ENCODE peak calls at places on chromosomes 13 and 19, in nine cellular contexts. One of them, this sample, is unnamed.
A peak's percentile ranks its signal among the peaks of the same experiment; 100 is the strongest.

GRCh38 chr13:26475176-26476110 is 82.0 kb upstream of the WASF3 start:
- DNase-seq in HAP-1: no peak
- DNase-seq in A549: no peak
- DNase-seq in fibroblast of lung: no peak
- DNase-seq in heart right ventricle: no peak
- DNase-seq in BE2C: no peak
- DNase-seq in psoas muscle: no peak
- DNase-seq in mammary epithelial cell: no peak
- DNase-seq in OCI-LY7: no peak
- DNase-seq in this sample: no peak

GRCh38 chr13:97254809-97255208 is 32.7 kb downstream of the MBNL2 start:
- DNase-seq in fibroblast of lung: peak; percentile 93
- DNase-seq in A549: no peak
- DNase-seq in mammary epithelial cell: peak; percentile 88
- DNase-seq in BE2C: no peak
- DNase-seq in psoas muscle: no peak
- DNase-seq in heart right ventricle: no peak
- DNase-seq in HAP-1: no peak
- DNase-seq in OCI-LY7: no peak
- DNase-seq in this sample: no peak

GRCh38 chr13:20461481-20461859 is 64.2 kb downstream of the CRYL1 start:
- DNase-seq in BE2C: no peak
- DNase-seq in mammary epithelial cell: peak; percentile 31
- DNase-seq in HAP-1: no peak
- DNase-seq in psoas muscle: no peak
- DNase-seq in OCI-LY7: no peak
- DNase-seq in A549: no peak
- DNase-seq in fibroblast of lung: peak; percentile 79
- DNase-seq in heart right ventricle: no peak
- DNase-seq in this sample: peak; percentile 16

GRCh38 chr13:108572782-108573211 is 56.6 kb upstream of the MYO16 start:
- DNase-seq in mammary epithelial cell: peak; percentile 18
- DNase-seq in OCI-LY7: no peak
- DNase-seq in BE2C: no peak
- DNase-seq in psoas muscle: no peak
- DNase-seq in heart right ventricle: no peak
- DNase-seq in A549: no peak
- DNase-seq in HAP-1: no peak
- DNase-seq in fibroblast of lung: no peak
- DNase-seq in this sample: no peak

GRCh38 chr19:38409631-38410133 is 6.8 kb downstream of the FAM98C start:
- DNase-seq in fibroblast of lung: peak; percentile 54
- DNase-seq in OCI-LY7: no peak
- DNase-seq in A549: no peak
- DNase-seq in BE2C: no peak
- DNase-seq in HAP-1: no peak
- DNase-seq in mammary epithelial cell: no peak
- DNase-seq in psoas muscle: no peak
- DNase-seq in heart right ventricle: peak; percentile 30
- DNase-seq in this sample: no peak

GRCh38 chr13:104011505-104012270 is 945.5 kb upstream of the SLC10A2 start:
- DNase-seq in HAP-1: no peak
- DNase-seq in fibroblast of lung: peak; percentile 47
- DNase-seq in psoas muscle: peak; percentile 61
- DNase-seq in mammary epithelial cell: no peak
- DNase-seq in heart right ventricle: no peak
- DNase-seq in BE2C: peak; percentile 16
- DNase-seq in A549: no peak
- DNase-seq in OCI-LY7: no peak
- DNase-seq in this sample: no peak

GRCh38 chr19:10655457-10656312 is 1.5 kb downstream of the ILF3 start:
- DNase-seq in mammary epithelial cell: peak; percentile 40
- DNase-seq in OCI-LY7: peak; percentile 48
- DNase-seq in BE2C: peak; percentile 41
- DNase-seq in fibroblast of lung: peak; percentile 42
- DNase-seq in A549: no peak
- DNase-seq in HAP-1: peak; percentile 33
- DNase-seq in psoas muscle: no peak
- DNase-seq in heart right ventricle: no peak
- DNase-seq in this sample: peak; percentile 62

GRCh38 chr19:40305403-40305802 is 20.3 kb upstream of the AKT2 start:
- DNase-seq in OCI-LY7: peak; percentile 91
- DNase-seq in A549: peak; percentile 99
- DNase-seq in psoas muscle: peak; percentile 86
- DNase-seq in mammary epithelial cell: peak; percentile 63
- DNase-seq in fibroblast of lung: peak; percentile 82
- DNase-seq in heart right ventricle: peak; percentile 85
- DNase-seq in HAP-1: peak; percentile 83
- DNase-seq in BE2C: peak; percentile 85
- DNase-seq in this sample: peak; percentile 95

GRCh38 chr19:44823373-44823698 is 14.4 kb downstream of the BCAM start:
- DNase-seq in HAP-1: no peak
- DNase-seq in heart right ventricle: no peak
- DNase-seq in BE2C: no peak
- DNase-seq in A549: no peak
- DNase-seq in fibroblast of lung: no peak
- DNase-seq in OCI-LY7: no peak
- DNase-seq in psoas muscle: no peak
- DNase-seq in mammary epithelial cell: no peak
- DNase-seq in this sample: no peak

GRCh38 chr13:59261928-59262488 is 901.7 kb downstream of the DIAPH3 start:
- DNase-seq in mammary epithelial cell: no peak
- DNase-seq in HAP-1: peak; percentile 36
- DNase-seq in fibroblast of lung: no peak
- DNase-seq in BE2C: peak; percentile 39
- DNase-seq in psoas muscle: no peak
- DNase-seq in A549: no peak
- DNase-seq in heart right ventricle: no peak
- DNase-seq in OCI-LY7: peak; percentile 0
- DNase-seq in this sample: no peak

GRCh38 chr19:18415177-18415867 is 3.9 kb upstream of the SSBP4 start:
- DNase-seq in BE2C: no peak
- DNase-seq in fibroblast of lung: peak; percentile 59
- DNase-seq in OCI-LY7: no peak
- DNase-seq in psoas muscle: peak; percentile 86
- DNase-seq in HAP-1: no peak
- DNase-seq in A549: no peak
- DNase-seq in mammary epithelial cell: no peak
- DNase-seq in heart right ventricle: peak; percentile 93
- DNase-seq in this sample: peak; percentile 53
- H3K4me1 ChIP-seq in BE2C: peaks cover 22% of the 10 kb centered on the region
- H3K4me1 ChIP-seq in fibroblast of lung: peaks cover 36% of the 10 kb centered on the region
- H3K4me1 ChIP-seq in OCI-LY7: peaks cover 50% of the 10 kb centered on the region
- H3K4me1 ChIP-seq in psoas muscle: peaks cover 12% of the 10 kb centered on the region
- H3K4me1 ChIP-seq in HAP-1: peaks cover 23% of the 10 kb centered on the region
- H3K4me1 ChIP-seq in A549: peaks cover 47% of the 10 kb centered on the region
- H3K4me1 ChIP-seq in mammary epithelial cell: peaks cover 27% of the 10 kb centered on the region
- H3K4me1 ChIP-seq in heart right ventricle: peaks cover 56% of the 10 kb centered on the region
- H3K4me1 ChIP-seq in this sample: peaks cover 42% of the 10 kb centered on the region

DNA sequence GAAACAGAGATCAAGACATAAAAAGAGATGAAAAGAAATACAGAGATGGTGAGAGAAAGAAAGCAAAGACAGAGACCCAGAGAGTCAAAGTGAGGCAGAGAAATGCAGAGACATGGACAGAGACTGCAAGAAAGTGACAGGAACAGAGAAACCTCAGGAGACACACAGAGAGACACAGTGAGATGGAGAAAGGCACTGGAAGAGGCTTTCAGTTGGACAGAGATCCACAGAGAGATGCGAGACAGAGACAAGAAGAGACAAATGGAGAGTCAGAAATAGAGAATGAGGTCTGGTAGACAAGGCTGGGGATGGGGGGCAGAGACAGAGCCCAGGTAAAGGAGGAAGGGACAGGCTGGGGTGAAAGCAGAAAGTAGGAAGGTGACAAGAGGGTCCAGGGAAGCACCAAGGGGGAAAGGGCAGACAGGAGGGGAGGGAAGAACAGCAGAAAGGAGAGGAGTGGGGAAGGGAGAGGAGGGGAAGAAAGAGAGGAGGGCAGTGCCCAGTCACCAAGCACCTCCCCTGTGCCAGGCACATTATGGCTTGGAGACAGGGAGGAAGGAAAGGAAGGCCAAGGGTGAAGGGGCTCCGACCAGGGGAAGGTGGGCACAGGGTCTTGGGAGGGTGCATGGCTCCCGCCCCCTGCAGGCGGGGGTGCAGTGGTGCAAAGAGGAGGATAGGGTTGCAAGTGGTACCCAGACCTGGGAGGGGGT is 38.5 kb downstream of the DEDD2 start:
- DNase-seq in psoas muscle: no peak
- DNase-seq in OCI-LY7: peak; percentile 56
- DNase-seq in BE2C: peak; percentile 58
- DNase-seq in fibroblast of lung: no peak
- DNase-seq in HAP-1: no peak
- DNase-seq in mammary epithelial cell: no peak
- DNase-seq in A549: peak; percentile 87
- DNase-seq in heart right ventricle: no peak
- DNase-seq in this sample: peak; percentile 12
- H3K4me1 ChIP-seq in psoas muscle: peaks cover 4% of the 10 kb centered on the region
- H3K4me1 ChIP-seq in OCI-LY7: peaks cover 47% of the 10 kb centered on the region
- H3K4me1 ChIP-seq in BE2C: no peaks in the 10 kb centered on the region
- H3K4me1 ChIP-seq in fibroblast of lung: peaks cover 2% of the 10 kb centered on the region
- H3K4me1 ChIP-seq in HAP-1: peaks cover 2% of the 10 kb centered on the region
- H3K4me1 ChIP-seq in mammary epithelial cell: peaks cover 11% of the 10 kb centered on the region
- H3K4me1 ChIP-seq in A549: peaks cover 12% of the 10 kb centered on the region
- H3K4me1 ChIP-seq in heart right ventricle: peaks cover 11% of the 10 kb centered on the region
- H3K4me1 ChIP-seq in this sample: peaks cover 8% of the 10 kb centered on the region

GRCh38 chr19:1750343-1751021 is 2.8 kb upstream of the ONECUT3 start:
- DNase-seq in A549: no peak
- DNase-seq in fibroblast of lung: no peak
- DNase-seq in psoas muscle: no peak
- DNase-seq in OCI-LY7: no peak
- DNase-seq in mammary epithelial cell: no peak
- DNase-seq in HAP-1: no peak
- DNase-seq in BE2C: no peak
- DNase-seq in heart right ventricle: no peak
- DNase-seq in this sample: no peak

GRCh38 chr19:1752757-1753728 is at the start of gene ONECUT3:
- DNase-seq in OCI-LY7: no peak
- DNase-seq in heart right ventricle: no peak
- DNase-seq in BE2C: no peak
- DNase-seq in HAP-1: no peak
- DNase-seq in fibroblast of lung: no peak
- DNase-seq in A549: no peak
- DNase-seq in psoas muscle: no peak
- DNase-seq in mammary epithelial cell: no peak
- DNase-seq in this sample: no peak

GRCh38 chr19:1753730-1754442 is 580 bp downstream of the ONECUT3 start:
- DNase-seq in A549: no peak
- DNase-seq in heart right ventricle: no peak
- DNase-seq in HAP-1: no peak
- DNase-seq in fibroblast of lung: no peak
- DNase-seq in OCI-LY7: no peak
- DNase-seq in mammary epithelial cell: no peak
- DNase-seq in psoas muscle: no peak
- DNase-seq in BE2C: no peak
- DNase-seq in this sample: no peak

GRCh38 chr19:1751367-1752008 is 1.8 kb upstream of the ONECUT3 start:
- DNase-seq in heart right ventricle: no peak
- DNase-seq in A549: no peak
- DNase-seq in fibroblast of lung: no peak
- DNase-seq in OCI-LY7: no peak
- DNase-seq in psoas muscle: no peak
- DNase-seq in mammary epithelial cell: no peak
- DNase-seq in HAP-1: no peak
- DNase-seq in BE2C: no peak
- DNase-seq in this sample: no peak

DNA sequence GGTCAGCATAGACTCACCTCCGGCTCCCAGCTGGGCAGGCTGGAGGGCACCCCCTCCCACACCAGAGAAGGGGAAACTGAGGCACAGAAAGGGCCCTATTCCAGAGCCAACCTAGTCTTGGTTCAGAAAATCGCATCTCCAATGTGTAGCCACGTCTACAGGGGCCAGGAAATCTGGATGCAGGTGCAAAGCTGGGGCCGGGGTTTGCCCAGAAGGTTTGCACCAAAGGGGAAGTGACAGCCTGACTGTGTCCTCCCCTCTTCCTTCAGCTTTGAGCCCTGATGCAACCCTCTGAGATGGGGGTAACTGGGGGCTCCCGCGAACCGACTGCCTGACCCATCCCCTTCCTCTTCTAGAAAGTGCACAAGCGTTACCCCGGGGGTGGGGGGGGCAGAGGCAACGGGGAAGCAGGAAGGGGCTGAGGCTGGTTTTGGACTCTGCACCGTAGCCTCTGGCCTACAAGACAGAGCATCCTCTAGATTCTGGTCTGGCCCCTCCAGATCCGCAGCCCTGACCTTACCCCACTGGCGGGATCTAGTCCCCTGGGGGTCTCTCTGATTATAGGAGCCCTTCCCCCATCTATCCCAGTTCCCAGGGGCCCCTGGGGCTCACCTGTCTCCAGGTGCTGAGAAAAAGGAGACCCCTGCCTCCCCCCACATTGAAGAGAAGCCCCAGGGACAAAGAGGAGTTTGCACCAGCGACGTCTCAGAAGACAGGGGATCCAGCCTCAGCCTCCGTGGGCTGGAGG is 1.1 kb upstream of the ONECUT3 start:
- DNase-seq in heart right ventricle: no peak
- DNase-seq in A549: no peak
- DNase-seq in BE2C: no peak
- DNase-seq in HAP-1: no peak
- DNase-seq in mammary epithelial cell: no peak
- DNase-seq in OCI-LY7: peak; percentile 65
- DNase-seq in fibroblast of lung: no peak
- DNase-seq in psoas muscle: no peak
- DNase-seq in this sample: no peak
- H3K4me1 ChIP-seq in heart right ventricle: peaks cover 26% of the 10 kb centered on the region
- H3K4me1 ChIP-seq in A549: peaks cover 32% of the 10 kb centered on the region
- H3K4me1 ChIP-seq in BE2C: no peaks in the 10 kb centered on the region
- H3K4me1 ChIP-seq in HAP-1: no peaks in the 10 kb centered on the region
- H3K4me1 ChIP-seq in mammary epithelial cell: peaks cover 25% of the 10 kb centered on the region
- H3K4me1 ChIP-seq in OCI-LY7: peaks cover 28% of the 10 kb centered on the region
- H3K4me1 ChIP-seq in fibroblast of lung: peaks cover 6% of the 10 kb centered on the region
- H3K4me1 ChIP-seq in psoas muscle: peaks cover 11% of the 10 kb centered on the region
- H3K4me1 ChIP-seq in this sample: no peaks in the 10 kb centered on the region

GRCh38 chr19:6737284-6737872 is at the start of gene GPR108:
- DNase-seq in psoas muscle: peak; percentile 100
- DNase-seq in OCI-LY7: peak; percentile 100
- DNase-seq in HAP-1: peak; percentile 100
- DNase-seq in fibroblast of lung: peak; percentile 100
- DNase-seq in BE2C: peak; percentile 99
- DNase-seq in A549: peak; percentile 44
- DNase-seq in mammary epithelial cell: peak; percentile 100
- DNase-seq in heart right ventricle: peak; percentile 100
- DNase-seq in this sample: peak; percentile 100

GRCh38 chr19:6735181-6735891 is 2.0 kb downstream of the GPR108 start:
- DNase-seq in BE2C: no peak
- DNase-seq in psoas muscle: peak; percentile 11
- DNase-seq in OCI-LY7: no peak
- DNase-seq in fibroblast of lung: no peak
- DNase-seq in A549: no peak
- DNase-seq in HAP-1: no peak
- DNase-seq in mammary epithelial cell: no peak
- DNase-seq in heart right ventricle: no peak
- DNase-seq in this sample: no peak

GRCh38 chr19:6736169-6736916 is 1.0 kb downstream of the GPR108 start:
- DNase-seq in psoas muscle: peak; percentile 83
- DNase-seq in BE2C: peak; percentile 77
- DNase-seq in HAP-1: peak; percentile 88
- DNase-seq in A549: peak; percentile 80
- DNase-seq in mammary epithelial cell: peak; percentile 92
- DNase-seq in heart right ventricle: peak; percentile 77
- DNase-seq in OCI-LY7: peak; percentile 90
- DNase-seq in fibroblast of lung: peak; percentile 88
- DNase-seq in this sample: peak; percentile 96

GRCh38 chr19:6737873-6738725 is 719 bp upstream of the GPR108 start:
- DNase-seq in heart right ventricle: peak; percentile 80
- DNase-seq in fibroblast of lung: peak; percentile 76
- DNase-seq in OCI-LY7: peak; percentile 95
- DNase-seq in A549: peak; percentile 94
- DNase-seq in HAP-1: no peak
- DNase-seq in mammary epithelial cell: peak; percentile 74
- DNase-seq in BE2C: peak; percentile 72
- DNase-seq in psoas muscle: peak; percentile 96
- DNase-seq in this sample: peak; percentile 91

GRCh38 chr19:6736917-6737283 is 480 bp downstream of the GPR108 start:
- DNase-seq in HAP-1: peak; percentile 69
- DNase-seq in A549: no peak
- DNase-seq in psoas muscle: no peak
- DNase-seq in fibroblast of lung: no peak
- DNase-seq in mammary epithelial cell: no peak
- DNase-seq in OCI-LY7: no peak
- DNase-seq in BE2C: no peak
- DNase-seq in heart right ventricle: no peak
- DNase-seq in this sample: no peak
- H3K4me1 ChIP-seq in HAP-1: peaks cover 24% of the 10 kb centered on the region
- H3K4me1 ChIP-seq in A549: peaks cover 24% of the 10 kb centered on the region
- H3K4me1 ChIP-seq in psoas muscle: peaks cover 26% of the 10 kb centered on the region
- H3K4me1 ChIP-seq in fibroblast of lung: peaks cover 17% of the 10 kb centered on the region
- H3K4me1 ChIP-seq in mammary epithelial cell: peaks cover 29% of the 10 kb centered on the region
- H3K4me1 ChIP-seq in OCI-LY7: peaks cover 51% of the 10 kb centered on the region
- H3K4me1 ChIP-seq in BE2C: peaks cover 5% of the 10 kb centered on the region
- H3K4me1 ChIP-seq in heart right ventricle: peaks cover 48% of the 10 kb centered on the region
- H3K4me1 ChIP-seq in this sample: peaks cover 30% of the 10 kb centered on the region